ENCODE peak calls at places on chromosomes 5 and 9, in six cellular contexts. One of them, this sample, is unnamed.

GRCh38 chr9:5562806-5563416 is 52.6 kb downstream of the PDCD1LG2 start:
- DNase-seq in frontal cortex: no peak
- DNase-seq in heart right ventricle: no peak
- DNase-seq in T-helper 9 cell: no peak
- DNase-seq in left ventricle myocardium inferior: no peak
- DNase-seq in stimulated activated CD4-positive, alpha-beta T cell treated with anti-CD3 and anti-CD28 coated beads, Interleukin-15, amount 100 ng/mL, for 24 hours: no peak
- DNase-seq in this sample: no peak

GRCh38 chr9:128108784-128109709 is 18.5 kb downstream of the PTGES2 start:
- DNase-seq in heart right ventricle: no peak
- DNase-seq in frontal cortex: no peak
- DNase-seq in left ventricle myocardium inferior: peak
- DNase-seq in stimulated activated CD4-positive, alpha-beta T cell treated with anti-CD3 and anti-CD28 coated beads, Interleukin-15, amount 100 ng/mL, for 24 hours: no peak
- DNase-seq in T-helper 9 cell: no peak
- DNase-seq in this sample: no peak

GRCh38 chr5:113612060-113612496 is 98.6 kb downstream of the YTHDC2 start:
- DNase-seq in stimulated activated CD4-positive, alpha-beta T cell treated with anti-CD3 and anti-CD28 coated beads, Interleukin-15, amount 100 ng/mL, for 24 hours: no peak
- DNase-seq in left ventricle myocardium inferior: no peak
- DNase-seq in T-helper 9 cell: no peak
- DNase-seq in heart right ventricle: no peak
- DNase-seq in frontal cortex: peak
- DNase-seq in this sample: peak

GRCh38 chr9:99823392-99824377 is 2.0 kb downstream of the NR4A3 start:
- DNase-seq in frontal cortex: peak
- DNase-seq in stimulated activated CD4-positive, alpha-beta T cell treated with anti-CD3 and anti-CD28 coated beads, Interleukin-15, amount 100 ng/mL, for 24 hours: peak
- DNase-seq in left ventricle myocardium inferior: peak
- DNase-seq in heart right ventricle: peak
- DNase-seq in T-helper 9 cell: peak
- DNase-seq in this sample: peak

GRCh38 chr9:127955294-127956015 is 17.8 kb upstream of the DPM2 start:
- DNase-seq in frontal cortex: no peak
- DNase-seq in T-helper 9 cell: peak
- DNase-seq in stimulated activated CD4-positive, alpha-beta T cell treated with anti-CD3 and anti-CD28 coated beads, Interleukin-15, amount 100 ng/mL, for 24 hours: peak
- DNase-seq in left ventricle myocardium inferior: peak
- DNase-seq in heart right ventricle: peak
- DNase-seq in this sample: peak

GRCh38 chr5:153523196-153523595 is 32.7 kb downstream of the GRIA1 start:
- DNase-seq in frontal cortex: no peak
- DNase-seq in stimulated activated CD4-positive, alpha-beta T cell treated with anti-CD3 and anti-CD28 coated beads, Interleukin-15, amount 100 ng/mL, for 24 hours: no peak
- DNase-seq in heart right ventricle: no peak
- DNase-seq in left ventricle myocardium inferior: no peak
- DNase-seq in T-helper 9 cell: no peak
- DNase-seq in this sample: no peak

GRCh38 chr5:2019716-2020115 is 137.0 kb upstream of the IRX4 start:
- DNase-seq in frontal cortex: no peak
- DNase-seq in heart right ventricle: no peak
- DNase-seq in left ventricle myocardium inferior: no peak
- DNase-seq in stimulated activated CD4-positive, alpha-beta T cell treated with anti-CD3 and anti-CD28 coated beads, Interleukin-15, amount 100 ng/mL, for 24 hours: no peak
- DNase-seq in T-helper 9 cell: no peak
- DNase-seq in this sample: no peak

GRCh38 chr5:109485030-109485429 is 75.3 kb upstream of the PJA2 start:
- DNase-seq in frontal cortex: no peak
- DNase-seq in heart right ventricle: peak
- DNase-seq in stimulated activated CD4-positive, alpha-beta T cell treated with anti-CD3 and anti-CD28 coated beads, Interleukin-15, amount 100 ng/mL, for 24 hours: peak
- DNase-seq in left ventricle myocardium inferior: peak
- DNase-seq in T-helper 9 cell: no peak
- DNase-seq in this sample: peak

GRCh38 chr5:179194201-179194910 is 134.2 kb downstream of the ZNF354C start:
- DNase-seq in frontal cortex: no peak
- DNase-seq in stimulated activated CD4-positive, alpha-beta T cell treated with anti-CD3 and anti-CD28 coated beads, Interleukin-15, amount 100 ng/mL, for 24 hours: no peak
- DNase-seq in left ventricle myocardium inferior: no peak
- DNase-seq in heart right ventricle: no peak
- DNase-seq in T-helper 9 cell: no peak
- DNase-seq in this sample: no peak

GRCh38 chr9:132006657-132007370 is 72.9 kb downstream of the MED27 start:
- DNase-seq in heart right ventricle: no peak
- DNase-seq in frontal cortex: no peak
- DNase-seq in T-helper 9 cell: no peak
- DNase-seq in stimulated activated CD4-positive, alpha-beta T cell treated with anti-CD3 and anti-CD28 coated beads, Interleukin-15, amount 100 ng/mL, for 24 hours: peak
- DNase-seq in left ventricle myocardium inferior: no peak
- DNase-seq in this sample: no peak

GRCh38 chr5:67221487-67222242 is 25.1 kb upstream of the CD180 start:
- DNase-seq in stimulated activated CD4-positive, alpha-beta T cell treated with anti-CD3 and anti-CD28 coated beads, Interleukin-15, amount 100 ng/mL, for 24 hours: peak
- DNase-seq in frontal cortex: no peak
- DNase-seq in T-helper 9 cell: peak
- DNase-seq in left ventricle myocardium inferior: no peak
- DNase-seq in heart right ventricle: no peak
- DNase-seq in this sample: no peak

GRCh38 chr9:34256987-34257585 is 72.0 kb downstream of the KIF24 start:
- DNase-seq in left ventricle myocardium inferior: peak
- DNase-seq in stimulated activated CD4-positive, alpha-beta T cell treated with anti-CD3 and anti-CD28 coated beads, Interleukin-15, amount 100 ng/mL, for 24 hours: no peak
- DNase-seq in frontal cortex: no peak
- DNase-seq in T-helper 9 cell: no peak
- DNase-seq in heart right ventricle: peak
- DNase-seq in this sample: no peak

GRCh38 chr5:97412959-97413358 is 229.9 kb upstream of the RIOK2 start:
- DNase-seq in T-helper 9 cell: no peak
- DNase-seq in frontal cortex: no peak
- DNase-seq in left ventricle myocardium inferior: no peak
- DNase-seq in stimulated activated CD4-positive, alpha-beta T cell treated with anti-CD3 and anti-CD28 coated beads, Interleukin-15, amount 100 ng/mL, for 24 hours: no peak
- DNase-seq in heart right ventricle: no peak
- DNase-seq in this sample: no peak

This sample was measured in dermis microvascular lymphatic vessel endothelial cell.